ENCODE peak calls at places on chromosomes 12 and 14, in ten cellular contexts. V, O, M, X, Z, T, J, N, L and U are unnamed samples. For H3K4me1, the result is how much of the 10 kb centered on the place peaks cover.

GRCh38 chr14:73143003-73143402 is 6.7 kb downstream of the PSEN1 start:
- DNase-seq in V (no peak), O (no peak), M (no peak), X (no peak), Z (no peak), T (no peak), J (no peak), N (no peak), L (no peak), U (no peak)

GRCh38 chr12:109357032-109357431 is 9.3 kb downstream of the MYO1H start:
- DNase-seq in V (no peak), O (no peak), M (no peak), X (no peak), Z (no peak), T (no peak), J (no peak), N (no peak), L (no peak), U (no peak)

GRCh38 chr12:27828196-27828595 is 48.2 kb upstream of the MANSC4 start:
- DNase-seq in V (no peak), O (no peak), M (no peak), X (no peak), Z (no peak), T (no peak), J (no peak), N (no peak), L (no peak), U (no peak)

GRCh38 chr14:100586520-100587247 is 533 bp downstream of the BEGAIN start:
- DNase-seq in V (peak), O (peak), M (peak), X (peak), Z (peak), T (no peak), J (peak), N (peak), L (peak), U (no peak)

GRCh38 chr12:108995370-108995992 is 25.4 kb downstream of the SVOP start:
- DNase-seq in V (no peak), O (no peak), M (no peak), X (no peak), Z (no peak), T (no peak), J (no peak), N (no peak), L (no peak), U (no peak)

GRCh38 chr12:127550271-127550670 is 716.7 kb upstream of the TMEM132C start:
- DNase-seq in V (no peak), O (no peak), M (no peak), X (no peak), Z (no peak), T (no peak), J (no peak), N (no peak), L (no peak), U (no peak)

GRCh38 chr12:7934560-7935463 is 1.2 kb downstream of the SLC2A3 start:
- DNase-seq in V (no peak), O (no peak), M (no peak), X (peak), Z (no peak), T (no peak), J (no peak), N (no peak), L (no peak), U (no peak)

GRCh38 chr12:77325505-77325904 is 260.1 kb upstream of the E2F7 start:
- DNase-seq in V (no peak), O (no peak), M (peak), X (no peak), Z (no peak), T (no peak), J (peak), N (peak), L (peak), U (no peak)

GRCh38 chr14:39988939-39989338 is 556.7 kb upstream of the FBXO33 start:
- DNase-seq in V (peak), O (no peak), M (no peak), X (no peak), Z (no peak), T (no peak), J (no peak), N (no peak), L (no peak), U (peak)

GRCh38 chr14:70416717-70417349 is at the start of gene SYNJ2BP:
- DNase-seq in V (peak), O (no peak), M (peak), X (peak), Z (peak), T (peak), J (peak), N (peak), L (peak), U (peak)

GRCh38 chr14:21084988-21085853 is 13.2 kb downstream of the ZNF219 start:
- DNase-seq in V (peak), O (no peak), M (no peak), X (no peak), Z (no peak), T (no peak), J (no peak), N (peak), L (peak), U (no peak)

GRCh38 chr12:62859203-62859799 is 75.6 kb downstream of the PPM1H start:
- DNase-seq in V (no peak), O (no peak), M (no peak), X (no peak), Z (no peak), T (no peak), J (no peak), N (no peak), L (no peak), U (no peak)

DNA sequence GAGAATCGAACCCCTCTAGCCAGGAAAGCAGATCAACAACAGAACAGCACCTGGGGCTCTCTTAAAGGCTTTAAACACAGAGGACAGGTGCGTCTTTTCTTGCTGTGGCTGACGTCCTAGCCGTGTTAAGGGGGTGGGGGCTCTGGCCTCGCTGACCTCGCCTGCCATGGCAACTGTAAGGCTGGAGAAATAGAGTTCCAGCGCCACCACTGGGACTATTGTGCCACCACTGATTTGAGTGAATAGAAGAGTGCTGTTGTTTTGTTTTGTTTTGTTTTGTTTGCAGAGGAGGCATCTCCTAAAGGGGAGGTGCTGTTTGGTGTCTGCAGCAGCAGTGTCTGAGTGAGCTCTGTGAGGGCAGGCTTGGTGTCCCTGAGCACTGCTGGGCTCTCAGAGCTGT is 34.2 kb upstream of the PRMT8 start:
- DNase-seq in V (no peak), O (no peak), M (no peak), X (no peak), Z (no peak), T (no peak), J (peak), N (no peak), L (peak), U (no peak)
- TF ChIP-seq CTCF in V (no peak), O (no peak), M (no peak), X (no peak), Z (no peak), T (no peak), J (peak), N (no peak), L (no peak), U (no peak)

DNA sequence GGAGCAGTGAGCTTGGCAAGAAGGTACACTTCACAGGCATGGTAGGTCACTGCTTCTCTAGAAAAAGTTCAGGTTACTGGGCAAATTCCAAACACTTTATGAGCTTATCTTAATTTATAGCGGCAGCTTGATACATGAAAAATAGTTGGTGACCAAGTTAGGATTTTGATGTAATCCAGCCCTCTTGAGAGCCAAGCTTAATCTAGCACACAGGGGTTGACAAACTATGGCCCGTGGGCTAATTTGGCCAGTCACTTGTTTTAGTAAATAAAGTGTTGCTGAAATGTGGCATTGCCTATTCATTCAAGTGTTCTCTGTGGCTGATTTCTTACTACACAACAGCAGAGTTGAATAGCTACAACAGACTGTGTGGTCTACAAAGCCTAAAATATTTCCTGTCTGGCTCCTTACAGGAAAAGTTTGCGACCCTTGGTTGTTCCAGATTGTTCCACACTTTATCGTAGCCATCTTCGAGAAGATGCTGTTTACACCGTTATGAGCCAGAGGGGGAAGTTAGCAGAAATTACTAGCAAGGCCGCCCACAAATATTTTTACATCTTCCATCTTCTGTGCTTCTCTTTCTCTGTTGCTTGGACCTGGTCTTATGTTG is 120.9 kb downstream of the DAAM1 start:
- DNase-seq in V (peak), O (no peak), M (no peak), X (no peak), Z (no peak), T (no peak), J (no peak), N (no peak), L (no peak), U (no peak)
- H3K4me1 ChIP-seq in V (under half), O (under half), M (under half), X (under half), Z (under half), T (under half), J (under half), N (under half), L (under half), U (under half)

GRCh38 chr12:106644335-106645073 is 61.7 kb downstream of the RFX4 start:
- DNase-seq in V (no peak), O (no peak), M (no peak), X (no peak), Z (no peak), T (no peak), J (no peak), N (no peak), L (no peak), U (no peak)
- H3K4me3 ChIP-seq in V (no peak), O (no peak), M (no peak), X (no peak), Z (no peak), T (no peak), J (no peak), N (no peak), L (no peak), U (no peak)

GRCh38 chr12:79420146-79420618 is 270.6 kb downstream of the PAWR start:
- DNase-seq in V (peak), O (no peak), M (no peak), X (no peak), Z (no peak), T (no peak), J (no peak), N (no peak), L (no peak), U (peak)
- TF ChIP-seq CTCF in V (peak), O (peak), M (peak), X (peak), Z (peak), T (peak), J (peak), N (peak), L (peak), U (peak)

DNA sequence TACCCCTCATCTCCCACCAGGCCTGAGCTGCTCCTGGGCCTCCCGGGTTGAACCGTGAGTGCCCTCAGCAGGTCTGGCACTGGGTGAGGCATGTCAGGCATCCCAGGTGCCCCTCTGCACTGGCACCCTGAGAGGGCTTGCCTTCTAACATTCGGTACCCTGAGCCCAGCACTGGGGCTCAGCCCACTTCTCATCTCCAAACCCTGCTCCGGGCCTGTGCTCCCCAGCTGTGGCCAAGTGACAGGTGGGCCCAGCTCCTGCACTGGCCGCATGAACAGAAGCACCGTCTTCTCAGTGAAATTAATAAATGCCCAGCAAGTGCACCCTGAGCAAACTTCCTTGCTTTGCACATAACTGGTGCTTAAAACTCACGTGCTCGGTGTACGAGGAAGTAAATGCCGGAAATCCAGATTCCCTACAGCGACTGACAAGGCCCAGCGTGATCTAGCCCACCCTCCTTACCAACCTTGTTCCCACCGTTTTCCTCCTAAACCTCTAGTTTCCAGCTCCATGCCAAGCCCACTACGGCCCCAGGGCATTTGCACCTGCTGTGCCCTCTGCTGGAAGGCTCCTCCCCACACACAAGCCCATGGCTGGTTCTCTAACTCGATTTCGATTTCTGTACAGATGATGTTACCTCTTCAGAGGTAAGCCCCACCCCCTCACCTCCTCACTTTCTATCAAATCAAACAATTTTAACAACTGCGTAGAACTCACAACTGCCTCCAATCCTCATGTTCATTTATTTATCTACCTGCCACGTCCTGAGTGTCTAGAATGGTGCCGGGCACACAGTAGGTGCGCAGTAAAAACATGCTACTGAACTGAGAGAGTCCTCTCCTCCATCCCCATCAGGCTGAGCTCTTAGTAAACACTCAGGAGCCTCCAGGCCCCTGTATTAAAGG is 115.3 kb upstream of the NCOR2 start:
- DNase-seq in V (no peak), O (no peak), M (no peak), X (no peak), Z (no peak), T (no peak), J (no peak), N (no peak), L (no peak), U (no peak)
- H3K4me1 ChIP-seq in V (under half), O (half or more), M (under half), X (under half), Z (under half), T (under half), J (under half), N (half or more), L (half or more), U (under half)

DNA sequence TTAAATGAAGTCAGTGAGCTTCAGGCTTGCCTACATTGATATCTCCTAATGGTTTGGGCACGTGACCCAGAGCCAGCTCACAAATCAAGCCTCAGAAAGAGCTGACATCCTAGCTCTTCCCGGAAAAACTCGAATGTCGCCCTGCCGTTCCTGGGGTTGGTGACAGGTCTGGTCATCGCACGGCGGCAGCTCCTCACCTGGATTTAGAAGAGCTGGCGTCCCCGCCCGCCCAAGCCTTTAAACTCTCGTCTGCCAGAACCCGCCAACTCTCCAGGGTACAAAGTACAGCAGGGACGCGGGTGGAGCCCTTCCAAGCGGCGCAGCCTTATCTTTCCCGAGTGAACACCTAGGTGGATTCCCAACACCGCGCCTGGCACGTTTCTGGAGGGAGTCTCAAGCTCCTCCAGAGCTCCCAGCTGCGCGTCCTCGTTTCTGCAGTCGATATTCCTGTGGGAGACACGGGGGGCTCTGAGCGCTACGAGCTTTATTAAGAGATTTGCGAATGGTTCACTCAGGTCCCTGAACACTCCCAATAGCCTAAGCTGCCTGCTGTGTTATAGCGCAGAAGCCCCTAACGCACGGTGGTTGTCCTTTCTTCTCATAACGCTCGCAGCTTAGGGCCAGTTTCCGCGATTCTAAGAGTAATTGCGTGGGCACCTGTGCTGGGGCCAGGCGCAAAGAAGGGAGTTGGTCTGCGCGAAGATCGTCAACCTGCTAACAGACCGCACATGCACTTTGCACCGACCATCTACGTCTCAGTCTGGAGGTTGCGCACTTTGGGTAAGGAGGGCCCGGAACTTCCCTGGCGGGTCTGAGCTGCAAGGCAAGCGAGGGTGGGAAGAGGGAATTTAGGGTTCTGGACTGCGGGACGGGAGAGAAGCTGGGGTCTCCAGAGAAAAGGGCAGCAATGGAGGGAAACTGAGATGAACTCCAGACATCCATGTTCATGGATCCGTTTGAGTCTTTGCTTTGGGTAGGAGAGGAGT is at the start of gene SSTR1:
- DNase-seq in V (peak), O (no peak), M (no peak), X (no peak), Z (peak), T (no peak), J (peak), N (peak), L (no peak), U (no peak)
- H3K4me3 ChIP-seq in V (peak), O (no peak), M (peak), X (no peak), Z (peak), T (peak), J (peak), N (peak), L (no peak), U (no peak)

GRCh38 chr12:92121826-92122225 is 23.8 kb downstream of the BTG1 start:
- DNase-seq in V (no peak), O (no peak), M (no peak), X (no peak), Z (no peak), T (no peak), J (no peak), N (no peak), L (no peak), U (peak)

GRCh38 chr12:92124708-92125067 is 21.0 kb downstream of the BTG1 start:
- DNase-seq in V (no peak), O (no peak), M (no peak), X (no peak), Z (no peak), T (no peak), J (no peak), N (no peak), L (no peak), U (peak)

GRCh38 chr12:92123780-92124707 is 21.6 kb downstream of the BTG1 start:
- DNase-seq in V (peak), O (no peak), M (no peak), X (no peak), Z (no peak), T (no peak), J (no peak), N (no peak), L (no peak), U (peak)

GRCh38 chr12:92118826-92119536 is 26.7 kb downstream of the BTG1 start:
- DNase-seq in V (no peak), O (no peak), M (no peak), X (no peak), Z (no peak), T (no peak), J (no peak), N (no peak), L (no peak), U (peak)

GRCh38 chr12:92122941-92123779 is 22.5 kb downstream of the BTG1 start:
- DNase-seq in V (no peak), O (no peak), M (no peak), X (no peak), Z (no peak), T (no peak), J (no peak), N (no peak), L (no peak), U (peak)
- TF ChIP-seq CTCF in V (no peak), O (no peak), M (no peak), X (no peak), Z (no peak), T (no peak), J (no peak), N (no peak), L (no peak), U (no peak)

GRCh38 chr12:14948672-14949071 is 10.3 kb upstream of the ERP27 start:
- DNase-seq in V (peak), O (no peak), M (no peak), X (peak), Z (no peak), T (peak), J (no peak), N (no peak), L (no peak), U (peak)

GRCh38 chr12:14949631-14950030 is 11.3 kb upstream of the ERP27 start:
- DNase-seq in V (no peak), O (no peak), M (no peak), X (peak), Z (no peak), T (no peak), J (no peak), N (no peak), L (no peak), U (no peak)

GRCh38 chr12:14952295-14952995 is 9.0 kb downstream of the ARHGDIB start:
- DNase-seq in V (peak), O (peak), M (no peak), X (peak), Z (no peak), T (no peak), J (no peak), N (no peak), L (no peak), U (peak)

GRCh38 chr12:14950421-14950820 is 11.0 kb downstream of the ARHGDIB start:
- DNase-seq in V (no peak), O (no peak), M (no peak), X (no peak), Z (no peak), T (no peak), J (no peak), N (no peak), L (no peak), U (peak)

DNA sequence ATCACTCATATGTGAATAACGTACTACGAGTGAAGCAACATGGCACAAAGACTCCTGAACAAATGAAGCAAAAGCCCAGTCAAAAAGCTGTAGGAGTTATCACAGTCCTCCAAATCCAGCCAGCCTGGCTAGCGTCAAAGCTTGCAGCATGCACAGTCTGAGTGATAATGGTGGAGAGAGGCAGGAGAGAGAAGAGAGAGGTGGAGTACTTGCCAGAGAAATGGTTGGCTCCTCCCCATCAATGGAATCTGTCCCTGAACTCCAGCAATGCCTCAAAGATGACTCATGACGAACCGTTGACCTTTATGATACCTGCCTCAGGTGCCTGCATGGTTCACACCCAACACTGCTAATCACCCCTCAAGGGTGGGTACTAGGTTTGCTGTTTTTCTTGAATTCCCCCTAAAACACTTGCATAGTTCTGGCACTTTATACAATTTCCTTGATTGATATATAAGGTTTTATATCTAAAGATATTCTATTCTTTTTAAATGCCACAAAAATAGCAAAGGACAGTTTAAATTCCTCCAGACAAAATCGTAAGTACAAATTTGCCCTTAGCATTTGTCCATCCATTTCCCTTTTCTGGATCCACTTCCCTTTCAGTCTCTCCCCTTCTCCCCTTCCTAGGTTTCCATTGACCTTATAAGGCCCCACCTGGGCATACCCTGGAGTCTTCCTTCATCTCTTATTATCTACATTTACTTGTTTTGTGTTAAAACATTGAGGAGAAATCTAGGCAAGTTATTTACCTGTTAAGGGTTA is 10.2 kb downstream of the ARHGDIB start:
- DNase-seq in V (peak), O (peak), M (no peak), X (no peak), Z (no peak), T (no peak), J (no peak), N (no peak), L (no peak), U (no peak)
- H3K4me1 ChIP-seq in V (under half), O (under half), M (under half), X (half or more), Z (under half), T (under half), J (under half), N (half or more), L (under half), U (half or more)